ENCODE peak calls at places on chromosomes 16 and 17, in nine cellular contexts. Q is activated T-cell treated with anti-CD3 and anti-CD28 coated beads for 24 hours; A is psoas muscle; P is progenitor cell of endocrine pancreas; B is glutamatergic neuron; Y is activated naive CD4-positive, alpha-beta T cell treated with anti-CD3 and anti-CD28 coated beads for 36 hours; S is activated CD4-positive, alpha-beta T cell treated with anti-CD3 and anti-CD28 coated beads for 24 hours; Z is GM04504; U is left ventricle myocardium superior. F is an unnamed sample.

GRCh38 chr16:28192811-28193529 is 18.8 kb downstream of the XPO6 start:
- DNase-seq in Q (peak), A (no peak), P (no peak), B (no peak), Y (peak), S (peak), Z (no peak), U (no peak), F (peak)

GRCh38 chr16:80791411-80791810 is 13.0 kb downstream of the CDYL2 start:
- DNase-seq in Q (no peak), A (no peak), P (no peak), B (no peak), Y (no peak), S (no peak), Z (no peak), U (no peak), F (no peak)

GRCh38 chr17:62703269-62703775 is 75.9 kb downstream of the MRC2 start:
- DNase-seq in Q (no peak), A (peak), P (no peak), B (no peak), Y (peak), S (no peak), Z (no peak), U (no peak), F (no peak)

GRCh38 chr17:68705331-68706166 is 104.4 kb upstream of the FAM20A start:
- DNase-seq in Q (no peak), A (no peak), P (no peak), B (no peak), Y (no peak), S (no peak), Z (peak), U (no peak), F (no peak)

GRCh38 chr17:71176928-71177443 is 943.8 kb upstream of the SOX9 start:
- DNase-seq in Q (no peak), A (no peak), P (no peak), B (no peak), Y (no peak), S (no peak), Z (no peak), U (no peak), F (no peak)

GRCh38 chr16:48959204-48959603 is 322.4 kb downstream of the CBLN1 start:
- DNase-seq in Q (no peak), A (no peak), P (no peak), B (no peak), Y (no peak), S (no peak), Z (no peak), U (no peak), F (no peak)

GRCh38 chr16:1895068-1895467 is 23.1 kb upstream of the MEIOB start:
- DNase-seq in Q (no peak), A (peak), P (no peak), B (no peak), Y (no peak), S (no peak), Z (no peak), U (no peak), F (no peak)

GRCh38 chr16:86531193-86531550 is 20.8 kb downstream of the FOXF1 start:
- DNase-seq in Q (no peak), A (no peak), P (no peak), B (no peak), Y (no peak), S (no peak), Z (no peak), U (peak), F (no peak)

GRCh38 chr17:13272296-13272695 is 254.5 kb upstream of the ELAC2 start:
- DNase-seq in Q (no peak), A (no peak), P (no peak), B (no peak), Y (no peak), S (no peak), Z (no peak), U (no peak), F (no peak)

GRCh38 chr16:66925322-66925840 is at the start of gene RRAD:
- DNase-seq in Q (no peak), A (peak), P (no peak), B (no peak), Y (no peak), S (no peak), Z (no peak), U (peak), F (no peak)

GRCh38 chr17:40303706-40304450 is 5.1 kb upstream of the RARA start:
- DNase-seq in Q (no peak), A (peak), P (no peak), B (no peak), Y (no peak), S (no peak), Z (peak), U (no peak), F (no peak)

GRCh38 chr16:17133851-17134250 is 336.9 kb downstream of the XYLT1 start:
- DNase-seq in Q (no peak), A (no peak), P (no peak), B (no peak), Y (no peak), S (no peak), Z (no peak), U (no peak), F (no peak)

GRCh38 chr17:75672011-75672410 is 4.9 kb downstream of the SAP30BP start:
- DNase-seq in Q (no peak), A (no peak), P (no peak), B (no peak), Y (no peak), S (no peak), Z (no peak), U (no peak), F (no peak)

GRCh38 chr17:40963838-40964237 is 2.9 kb downstream of the KRT39 start:
- DNase-seq in Q (no peak), A (no peak), P (no peak), B (no peak), Y (no peak), S (no peak), Z (no peak), U (no peak), F (no peak)

GRCh38 chr17:4972752-4973151 is 5.1 kb upstream of the SPAG7 start:
- DNase-seq in Q (no peak), A (peak), P (no peak), B (no peak), Y (no peak), S (no peak), Z (no peak), U (no peak), F (no peak)

GRCh38 chr16:27049117-27049516 is 17.6 kb upstream of the C16orf82 start:
- DNase-seq in Q (no peak), A (no peak), P (no peak), B (no peak), Y (no peak), S (no peak), Z (no peak), U (no peak), F (no peak)

GRCh38 chr17:63775420-63775819 is 1.4 kb downstream of the DDX42 start:
- DNase-seq in Q (no peak), A (no peak), P (no peak), B (no peak), Y (no peak), S (no peak), Z (no peak), U (no peak), F (no peak)

GRCh38 chr16:30609002-30609927 is 924 bp downstream of the ZNF689 start:
- DNase-seq in Q (no peak), A (peak), P (peak), B (peak), Y (peak), S (peak), Z (no peak), U (peak), F (peak)

GRCh38 chr17:82960419-82961271 is 118.8 kb upstream of the METRNL start:
- DNase-seq in Q (no peak), A (peak), P (no peak), B (no peak), Y (no peak), S (no peak), Z (no peak), U (peak), F (no peak)

F was measured in DND-41.